ENCODE peak calls at places on chromosome 12, in nine cellular contexts. One of them, this sample, is unnamed.

GRCh38 chr12:94286580-94287244 is 138.3 kb downstream of the PLXNC1 start:
- DNase-seq in neuronal stem cell: no peak
- DNase-seq in ovary: no peak
- DNase-seq in left lobe of liver: no peak
- DNase-seq in breast epithelium: no peak
- DNase-seq in substantia nigra: no peak
- DNase-seq in H4: no peak
- DNase-seq in effector memory CD4-positive, alpha-beta T cell: no peak
- DNase-seq in stimulated activated CD8-positive, alpha-beta memory T cell treated with anti-CD3 and anti-CD28 coated beads, Interleukin-15, amount 100 ng/mL, for 1 hour: no peak
- DNase-seq in this sample: no peak

GRCh38 chr12:110582286-110583136 is 607 bp downstream of the PPTC7 start:
- DNase-seq in neuronal stem cell: peak
- DNase-seq in ovary: peak
- DNase-seq in left lobe of liver: peak
- DNase-seq in breast epithelium: peak
- DNase-seq in substantia nigra: peak
- DNase-seq in H4: no peak
- DNase-seq in effector memory CD4-positive, alpha-beta T cell: peak
- DNase-seq in stimulated activated CD8-positive, alpha-beta memory T cell treated with anti-CD3 and anti-CD28 coated beads, Interleukin-15, amount 100 ng/mL, for 1 hour: peak
- DNase-seq in this sample: peak

GRCh38 chr12:12159988-12160387 is 89.2 kb downstream of the BCL2L14 start:
- DNase-seq in neuronal stem cell: no peak
- DNase-seq in ovary: no peak
- DNase-seq in left lobe of liver: no peak
- DNase-seq in breast epithelium: no peak
- DNase-seq in substantia nigra: no peak
- DNase-seq in H4: no peak
- DNase-seq in effector memory CD4-positive, alpha-beta T cell: no peak
- DNase-seq in stimulated activated CD8-positive, alpha-beta memory T cell treated with anti-CD3 and anti-CD28 coated beads, Interleukin-15, amount 100 ng/mL, for 1 hour: no peak
- DNase-seq in this sample: no peak

GRCh38 chr12:123364532-123365140 is at the start of gene SBNO1:
- DNase-seq in neuronal stem cell: peak
- DNase-seq in ovary: peak
- DNase-seq in left lobe of liver: peak
- DNase-seq in breast epithelium: peak
- DNase-seq in substantia nigra: peak
- DNase-seq in H4: peak
- DNase-seq in effector memory CD4-positive, alpha-beta T cell: peak
- DNase-seq in stimulated activated CD8-positive, alpha-beta memory T cell treated with anti-CD3 and anti-CD28 coated beads, Interleukin-15, amount 100 ng/mL, for 1 hour: peak
- DNase-seq in this sample: peak

GRCh38 chr12:93335603-93336162 is 42.0 kb upstream of the NUDT4 start:
- DNase-seq in neuronal stem cell: no peak
- DNase-seq in ovary: no peak
- DNase-seq in left lobe of liver: no peak
- DNase-seq in breast epithelium: no peak
- DNase-seq in substantia nigra: no peak
- DNase-seq in H4: no peak
- DNase-seq in effector memory CD4-positive, alpha-beta T cell: no peak
- DNase-seq in stimulated activated CD8-positive, alpha-beta memory T cell treated with anti-CD3 and anti-CD28 coated beads, Interleukin-15, amount 100 ng/mL, for 1 hour: no peak
- DNase-seq in this sample: no peak

GRCh38 chr12:124524231-124524925 is 43.0 kb downstream of the NCOR2 start:
- DNase-seq in neuronal stem cell: no peak
- DNase-seq in ovary: no peak
- DNase-seq in left lobe of liver: no peak
- DNase-seq in breast epithelium: no peak
- DNase-seq in substantia nigra: no peak
- DNase-seq in H4: peak
- DNase-seq in effector memory CD4-positive, alpha-beta T cell: no peak
- DNase-seq in stimulated activated CD8-positive, alpha-beta memory T cell treated with anti-CD3 and anti-CD28 coated beads, Interleukin-15, amount 100 ng/mL, for 1 hour: no peak
- DNase-seq in this sample: peak

GRCh38 chr12:93541578-93542217 is 30.8 kb upstream of the SOCS2 start:
- DNase-seq in neuronal stem cell: no peak
- DNase-seq in ovary: no peak
- DNase-seq in left lobe of liver: peak
- DNase-seq in breast epithelium: no peak
- DNase-seq in substantia nigra: no peak
- DNase-seq in H4: peak
- DNase-seq in effector memory CD4-positive, alpha-beta T cell: no peak
- DNase-seq in stimulated activated CD8-positive, alpha-beta memory T cell treated with anti-CD3 and anti-CD28 coated beads, Interleukin-15, amount 100 ng/mL, for 1 hour: no peak
- DNase-seq in this sample: no peak

GRCh38 chr12:55720071-55720564 is at the start of gene RDH5:
- DNase-seq in neuronal stem cell: no peak
- DNase-seq in ovary: no peak
- DNase-seq in left lobe of liver: peak
- DNase-seq in breast epithelium: peak
- DNase-seq in substantia nigra: no peak
- DNase-seq in H4: peak
- DNase-seq in effector memory CD4-positive, alpha-beta T cell: no peak
- DNase-seq in stimulated activated CD8-positive, alpha-beta memory T cell treated with anti-CD3 and anti-CD28 coated beads, Interleukin-15, amount 100 ng/mL, for 1 hour: no peak
- DNase-seq in this sample: peak

GRCh38 chr12:1927751-1928351 is 9.4 kb upstream of the CACNA2D4 start:
- DNase-seq in neuronal stem cell: no peak
- DNase-seq in ovary: peak
- DNase-seq in left lobe of liver: peak
- DNase-seq in breast epithelium: no peak
- DNase-seq in substantia nigra: no peak
- DNase-seq in H4: no peak
- DNase-seq in effector memory CD4-positive, alpha-beta T cell: no peak
- DNase-seq in stimulated activated CD8-positive, alpha-beta memory T cell treated with anti-CD3 and anti-CD28 coated beads, Interleukin-15, amount 100 ng/mL, for 1 hour: no peak
- DNase-seq in this sample: no peak

GRCh38 chr12:6703631-6704030 is 3.0 kb upstream of the PIANP start:
- DNase-seq in neuronal stem cell: peak
- DNase-seq in ovary: no peak
- DNase-seq in left lobe of liver: no peak
- DNase-seq in breast epithelium: no peak
- DNase-seq in substantia nigra: no peak
- DNase-seq in H4: no peak
- DNase-seq in effector memory CD4-positive, alpha-beta T cell: no peak
- DNase-seq in stimulated activated CD8-positive, alpha-beta memory T cell treated with anti-CD3 and anti-CD28 coated beads, Interleukin-15, amount 100 ng/mL, for 1 hour: no peak
- DNase-seq in this sample: no peak

GRCh38 chr12:43805857-43806736 is at the start of gene TWF1:
- DNase-seq in neuronal stem cell: peak
- DNase-seq in ovary: peak
- DNase-seq in left lobe of liver: peak
- DNase-seq in breast epithelium: peak
- DNase-seq in substantia nigra: peak
- DNase-seq in H4: peak
- DNase-seq in effector memory CD4-positive, alpha-beta T cell: peak
- DNase-seq in stimulated activated CD8-positive, alpha-beta memory T cell treated with anti-CD3 and anti-CD28 coated beads, Interleukin-15, amount 100 ng/mL, for 1 hour: peak
- DNase-seq in this sample: peak

GRCh38 chr12:63301311-63301710 is 150.3 kb upstream of the AVPR1A start:
- DNase-seq in neuronal stem cell: no peak
- DNase-seq in ovary: no peak
- DNase-seq in left lobe of liver: no peak
- DNase-seq in breast epithelium: no peak
- DNase-seq in substantia nigra: no peak
- DNase-seq in H4: no peak
- DNase-seq in effector memory CD4-positive, alpha-beta T cell: no peak
- DNase-seq in stimulated activated CD8-positive, alpha-beta memory T cell treated with anti-CD3 and anti-CD28 coated beads, Interleukin-15, amount 100 ng/mL, for 1 hour: no peak
- DNase-seq in this sample: no peak

GRCh38 chr12:123363743-123364531 is 710 bp downstream of the SBNO1 start:
- DNase-seq in neuronal stem cell: peak
- DNase-seq in ovary: peak
- DNase-seq in left lobe of liver: peak
- DNase-seq in breast epithelium: no peak
- DNase-seq in substantia nigra: no peak
- DNase-seq in H4: no peak
- DNase-seq in effector memory CD4-positive, alpha-beta T cell: no peak
- DNase-seq in stimulated activated CD8-positive, alpha-beta memory T cell treated with anti-CD3 and anti-CD28 coated beads, Interleukin-15, amount 100 ng/mL, for 1 hour: no peak
- DNase-seq in this sample: no peak

GRCh38 chr12:39883411-39883810 is 222.5 kb downstream of the SLC2A13 start:
- DNase-seq in neuronal stem cell: no peak
- DNase-seq in ovary: no peak
- DNase-seq in left lobe of liver: no peak
- DNase-seq in breast epithelium: no peak
- DNase-seq in substantia nigra: no peak
- DNase-seq in H4: no peak
- DNase-seq in effector memory CD4-positive, alpha-beta T cell: no peak
- DNase-seq in stimulated activated CD8-positive, alpha-beta memory T cell treated with anti-CD3 and anti-CD28 coated beads, Interleukin-15, amount 100 ng/mL, for 1 hour: no peak
- DNase-seq in this sample: no peak

GRCh38 chr12:38586652-38587219 is 270.2 kb downstream of the ALG10B start:
- DNase-seq in neuronal stem cell: no peak
- DNase-seq in ovary: no peak
- DNase-seq in left lobe of liver: no peak
- DNase-seq in breast epithelium: no peak
- DNase-seq in substantia nigra: no peak
- DNase-seq in H4: peak
- DNase-seq in effector memory CD4-positive, alpha-beta T cell: no peak
- DNase-seq in stimulated activated CD8-positive, alpha-beta memory T cell treated with anti-CD3 and anti-CD28 coated beads, Interleukin-15, amount 100 ng/mL, for 1 hour: no peak
- DNase-seq in this sample: peak

This sample was measured in A172.